ENCODE peak calls at places on chromosomes 7 and 10, in nine cellular contexts. A is left colon; K is glutamatergic neuron; J is activated CD4-positive, CD25-positive, alpha-beta regulatory T cell; E is effector CD4-positive, alpha-beta T cell; Y is AG10803; U is activated T-helper 1 cell treated with anti-CD3 and anti-CD28 coated beads, Interleukin-2, amount 50 U/mL, for 16 hours; H is thoracic aorta; Z is uterus. M is an unnamed sample.

GRCh38 chr10:80694930-80695329 is 157.2 kb downstream of the SH2D4B start:
- DNase-seq in A (no peak), K (no peak), J (no peak), E (no peak), Y (no peak), U (no peak), H (no peak), Z (no peak), M (no peak)

GRCh38 chr10:69043931-69044531 is 43.9 kb upstream of the SRGN start:
- DNase-seq in A (no peak), K (no peak), J (no peak), E (peak), Y (no peak), U (no peak), H (no peak), Z (no peak), M (no peak)

GRCh38 chr7:92357260-92357659 is 90.0 kb upstream of the GATAD1 start:
- DNase-seq in A (no peak), K (no peak), J (no peak), E (no peak), Y (no peak), U (no peak), H (no peak), Z (no peak), M (no peak)

GRCh38 chr7:74051629-74052410 is 23.8 kb downstream of the ELN start:
- DNase-seq in A (peak), K (peak), J (no peak), E (no peak), Y (no peak), U (no peak), H (no peak), Z (no peak), M (no peak)

GRCh38 chr10:3786295-3786981 is 1.4 kb upstream of the KLF6 start:
- DNase-seq in A (no peak), K (peak), J (no peak), E (no peak), Y (peak), U (no peak), H (no peak), Z (no peak), M (no peak)

GRCh38 chr7:108360058-108360800 is 96.0 kb downstream of the NRCAM start:
- DNase-seq in A (no peak), K (no peak), J (no peak), E (no peak), Y (no peak), U (no peak), H (no peak), Z (no peak), M (no peak)

GRCh38 chr7:81845628-81846259 is 75.9 kb upstream of the HGF start:
- DNase-seq in A (no peak), K (no peak), J (no peak), E (no peak), Y (peak), U (no peak), H (no peak), Z (no peak), M (no peak)

GRCh38 chr10:117222552-117223412 is 18.1 kb upstream of the SLC18A2 start:
- DNase-seq in A (no peak), K (peak), J (no peak), E (no peak), Y (no peak), U (no peak), H (no peak), Z (no peak), M (no peak)

GRCh38 chr10:120209124-120209523 is 247.9 kb upstream of the PLPP4 start:
- DNase-seq in A (no peak), K (no peak), J (no peak), E (no peak), Y (no peak), U (no peak), H (no peak), Z (no peak), M (no peak)

GRCh38 chr7:44163591-44163990 is 22.5 kb upstream of the MYL7 start:
- DNase-seq in A (no peak), K (no peak), J (no peak), E (no peak), Y (peak), U (no peak), H (no peak), Z (no peak), M (no peak)

GRCh38 chr10:6399241-6399701 is 180.8 kb downstream of the PRKCQ start:
- DNase-seq in A (peak), K (no peak), J (no peak), E (no peak), Y (peak), U (no peak), H (no peak), Z (no peak), M (no peak)

GRCh38 chr7:27151945-27152815 is at the start of gene HOXA3:
- DNase-seq in A (peak), K (no peak), J (no peak), E (no peak), Y (peak), U (no peak), H (no peak), Z (peak), M (peak)

GRCh38 chr7:39465055-39465929 is 100.9 kb upstream of the YAE1 start:
- DNase-seq in A (peak), K (no peak), J (peak), E (no peak), Y (peak), U (no peak), H (no peak), Z (peak), M (peak)

GRCh38 chr10:91137822-91138221 is 82.6 kb upstream of the PCGF5 start:
- DNase-seq in A (no peak), K (no peak), J (no peak), E (no peak), Y (no peak), U (no peak), H (no peak), Z (no peak), M (no peak)

GRCh38 chr10:21505711-21506278 is 19.7 kb downstream of the SKIDA1 start:
- DNase-seq in A (no peak), K (no peak), J (no peak), E (no peak), Y (no peak), U (no peak), H (no peak), Z (no peak), M (no peak)

GRCh38 chr7:157861551-157861950 is 524.7 kb downstream of the DNAJB6 start:
- DNase-seq in A (no peak), K (no peak), J (no peak), E (no peak), Y (no peak), U (no peak), H (no peak), Z (no peak), M (no peak)

GRCh38 chr7:11437987-11438386 is 394.0 kb downstream of the THSD7A start:
- DNase-seq in A (no peak), K (no peak), J (no peak), E (no peak), Y (no peak), U (no peak), H (no peak), Z (no peak), M (no peak)

GRCh38 chr10:3239066-3239919 is 66.7 kb upstream of the PITRM1 start:
- DNase-seq in A (peak), K (peak), J (peak), E (peak), Y (peak), U (peak), H (peak), Z (peak), M (peak)

GRCh38 chr7:157628456-157628855 is 291.7 kb downstream of the DNAJB6 start:
- DNase-seq in A (no peak), K (no peak), J (no peak), E (no peak), Y (no peak), U (no peak), H (no peak), Z (no peak), M (no peak)

GRCh38 chr7:109844362-109844761 is 1246.6 kb upstream of the LRRN3 start:
- DNase-seq in A (no peak), K (no peak), J (no peak), E (no peak), Y (no peak), U (no peak), H (no peak), Z (no peak), M (no peak)

GRCh38 chr10:88386204-88386877 is 196.8 kb downstream of the RNLS start:
- DNase-seq in A (no peak), K (no peak), J (no peak), E (no peak), Y (no peak), U (no peak), H (no peak), Z (no peak), M (no peak)

M was measured in ureter.